ENCODE peak calls at places on chromosomes 1 and 21, in ten cellular contexts. F is activated T-helper 1 cell treated with anti-CD3 and anti-CD28 coated beads, Interleukin-12 subunit alpha, Interleukin-12 subunit beta, Interleukin-2, Interleukin-4 antibody, amounts not matched to agents 30 ng/mL and 10 ng/mL and 1 ng/mL, durations not matched to agents 14 hours and 24 hours and 36 hours; L is T-helper 17 cell; B is cardiac fibroblast; Z is body of pancreas; R is GM10248; O is NCI-H774; W is HFFc6; G is Right ventricle myocardium superior; K is GM23248. H is an unnamed sample.

GRCh38 chr1:226666714-226667113 is 72.4 kb downstream of the ITPKB start:
- DNase-seq in K (no peak), G (no peak), B (no peak), L (no peak), Z (no peak), R (no peak), W (no peak), O (no peak), F (no peak), H (no peak)

GRCh38 chr1:194598098-194598497 is 1411.7 kb upstream of the B3GALT2 start:
- DNase-seq in O (no peak), B (no peak), Z (no peak), R (no peak), L (no peak), K (no peak), W (no peak), G (no peak), F (no peak), H (no peak)

GRCh38 chr1:15799928-15800835 is 7.3 kb downstream of the UQCRHL start:
- DNase-seq in O (no peak), Z (peak; percentile 88), W (peak; percentile 84), R (no peak), B (peak; percentile 75), K (peak; percentile 72), L (no peak), G (no peak), F (no peak), H (peak; percentile 84)

GRCh38 chr1:21857142-21857839 is 45.2 kb downstream of the LDLRAD2 start:
- DNase-seq in G (no peak), O (no peak), F (no peak), K (peak; percentile 74), L (no peak), Z (no peak), R (no peak), B (peak; percentile 22), W (peak; percentile 3), H (no peak)

GRCh38 chr1:59701376-59701775 is 113.4 kb upstream of the HOOK1 start:
- DNase-seq in Z (no peak), L (no peak), F (no peak), W (no peak), G (no peak), O (no peak), B (peak; percentile 56), R (no peak), K (peak; percentile 58), H (no peak)

GRCh38 chr21:34807146-34807880 is 138.5 kb downstream of the CLIC6 start:
- DNase-seq in K (peak; percentile 97), L (peak; percentile 60), O (no peak), B (peak; percentile 99), G (no peak), W (peak; percentile 93), F (peak; percentile 54), Z (no peak), R (peak; percentile 62), H (no peak)

GRCh38 chr21:41290106-41290799 is 26.3 kb upstream of the FAM3B start:
- DNase-seq in R (no peak), G (peak; percentile 43), W (no peak), K (peak; percentile 19), Z (no peak), O (no peak), B (no peak), L (no peak), F (no peak), H (no peak)

GRCh38 chr1:153355445-153356071 is 2.1 kb upstream of the S100A9 start:
- DNase-seq in O (peak; percentile 35), B (peak; percentile 70), W (peak; percentile 45), L (no peak), G (peak; percentile 81), K (peak; percentile 87), Z (peak; percentile 32), F (peak; percentile 38), R (peak; percentile 61), H (peak; percentile 60)

GRCh38 chr1:183019860-183020259 is 3.4 kb upstream of the LAMC1 start:
- DNase-seq in R (no peak), W (no peak), F (no peak), O (peak; percentile 27), Z (peak; percentile 67), K (no peak), B (peak; percentile 61), G (no peak), L (no peak), H (no peak)

GRCh38 chr1:15355968-15356621 is 53.6 kb upstream of the EFHD2 start:
- DNase-seq in R (no peak), W (peak; percentile 78), L (no peak), O (no peak), Z (no peak), G (no peak), B (peak; percentile 10), F (no peak), K (peak; percentile 43), H (peak; percentile 83)

GRCh38 chr1:39047374-39048229 is 21.5 kb downstream of the NDUFS5 start:
- DNase-seq in W (peak; percentile 95), G (no peak), O (no peak), R (peak; percentile 45), Z (peak; percentile 19), B (peak; percentile 96), F (no peak), L (no peak), K (peak; percentile 96), H (peak; percentile 37)

GRCh38 chr1:94322696-94323095 is 85.3 kb upstream of the ARHGAP29 start:
- DNase-seq in B (peak; percentile 91), O (no peak), W (no peak), F (no peak), K (peak; percentile 28), Z (no peak), G (no peak), R (no peak), L (no peak), H (no peak)

GRCh38 chr1:184929711-184930202 is 44.6 kb downstream of the NIBAN1 start:
- DNase-seq in G (no peak), L (no peak), W (no peak), B (no peak), O (peak; percentile 14), Z (peak; percentile 59), F (no peak), K (no peak), R (no peak), H (no peak)

GRCh38 chr1:9230869-9231533 is 3.6 kb upstream of the H6PD start:
- DNase-seq in Z (no peak), L (no peak), K (no peak), O (no peak), B (peak; percentile 39), F (no peak), R (no peak), W (no peak), G (no peak), H (no peak)

GRCh38 chr1:160340866-160341265 is 2.2 kb downstream of the COPA start:
- DNase-seq in Z (no peak), F (no peak), O (no peak), K (peak; percentile 27), L (no peak), B (peak; percentile 40), G (no peak), R (no peak), W (no peak), H (no peak)

GRCh38 chr1:16921391-16922185 is at the start of gene CROCC:
- DNase-seq in Z (peak; percentile 87), R (peak; percentile 58), G (peak; percentile 57), F (peak; percentile 29), O (no peak), W (no peak), L (no peak), K (no peak), B (peak; percentile 37), H (no peak)

GRCh38 chr1:1302006-1302430 is 5.7 kb downstream of the ACAP3 start:
- DNase-seq in B (no peak), L (no peak), R (no peak), Z (no peak), K (no peak), F (no peak), O (no peak), W (no peak), G (no peak), H (no peak)

GRCh38 chr1:108208724-108209404 is 8.7 kb upstream of the SLC25A24 start:
- DNase-seq in K (no peak), R (no peak), O (no peak), L (no peak), W (no peak), F (no peak), B (no peak), G (no peak), Z (no peak), H (no peak)

GRCh38 chr21:23463365-23463764 is 2143.9 kb downstream of the MRPL39 start:
- DNase-seq in K (no peak), Z (no peak), L (no peak), B (no peak), R (no peak), F (no peak), G (no peak), W (no peak), O (no peak), H (no peak)

GRCh38 chr1:244336232-244336899 is 115.3 kb downstream of the ADSS2 start:
- DNase-seq in L (no peak), Z (no peak), W (no peak), K (no peak), B (no peak), G (no peak), O (no peak), R (no peak), F (no peak), H (no peak)

GRCh38 chr1:245874942-245875580 is 632.0 kb downstream of the SMYD3 start:
- DNase-seq in R (no peak), F (no peak), Z (peak; percentile 63), W (peak; percentile 99), L (no peak), K (peak; percentile 97), G (peak; percentile 84), O (peak; percentile 69), B (peak; percentile 99), H (peak; percentile 91)

GRCh38 chr1:106120789-106121188 is 935.7 kb upstream of the PRMT6 start:
- DNase-seq in K (no peak), F (no peak), G (no peak), R (no peak), L (no peak), Z (no peak), O (no peak), W (no peak), B (no peak), H (no peak)

GRCh38 chr1:150995896-150996295 is 10.8 kb downstream of the MINDY1 start:
- DNase-seq in K (peak; percentile 61), R (no peak), B (peak; percentile 66), G (peak; percentile 58), O (peak; percentile 3), L (no peak), F (peak; percentile 20), Z (peak; percentile 35), W (peak; percentile 47), H (peak; percentile 65)